ENCODE peak calls at places on chromosome 18, in eight cellular contexts. P is effector CD4-positive, alpha-beta T cell; A is stimulated activated CD8-positive, alpha-beta memory T cell treated with anti-CD3 and anti-CD28 coated beads, Interleukin-2, amount 100 ng/mL, for 48 hours; N is DMS153; U is HFF-Myc; O is retinal pigment epithelial cell; J is PC-3; B is mucosa of gallbladder. Y is an unnamed sample.

GRCh38 chr18:64202836-64203235 is 53.9 kb upstream of the LINC00305 start:
- DNase-seq in P (no peak), A (no peak), N (no peak), U (no peak), O (no peak), J (no peak), B (no peak), Y (no peak)

GRCh38 chr18:58438984-58439311 is 189.9 kb downstream of the ALPK2 start:
- DNase-seq in P (no peak), A (no peak), N (no peak), U (no peak), O (no peak), J (no peak), B (no peak), Y (no peak)

GRCh38 chr18:35810505-35810904 is 162.0 kb upstream of the RMP24 start:
- DNase-seq in P (no peak), A (no peak), N (no peak), U (no peak), O (no peak), J (no peak), B (no peak), Y (no peak)

GRCh38 chr18:54608008-54608642 is 17.1 kb downstream of the DYNAP start:
- DNase-seq in P (no peak), A (no peak), N (no peak), U (peak), O (no peak), J (peak), B (no peak), Y (no peak)

GRCh38 chr18:41624461-41624860 is 330.6 kb upstream of the PIK3C3 start:
- DNase-seq in P (no peak), A (no peak), N (no peak), U (no peak), O (peak), J (no peak), B (no peak), Y (no peak)

GRCh38 chr18:48929951-48930713 is 20.6 kb downstream of the SMAD7 start:
- DNase-seq in P (no peak), A (no peak), N (no peak), U (no peak), O (peak), J (no peak), B (peak), Y (no peak)

GRCh38 chr18:79598885-79599175 is 80.8 kb upstream of the CTDP1 start:
- DNase-seq in P (no peak), A (no peak), N (no peak), U (no peak), O (no peak), J (no peak), B (no peak), Y (no peak)

GRCh38 chr18:59646228-59646945 is 50.8 kb downstream of the CCBE1 start:
- DNase-seq in P (no peak), A (no peak), N (no peak), U (no peak), O (no peak), J (no peak), B (no peak), Y (no peak)

GRCh38 chr18:70249118-70249517 is 39.7 kb upstream of the SOCS6 start:
- DNase-seq in P (no peak), A (no peak), N (no peak), U (no peak), O (no peak), J (peak), B (no peak), Y (no peak)

GRCh38 chr18:45340884-45341283 is 274.4 kb upstream of the SLC14A2 start:
- DNase-seq in P (no peak), A (no peak), N (no peak), U (no peak), O (no peak), J (peak), B (no peak), Y (no peak)

GRCh38 chr18:50619833-50620232 is 59.9 kb downstream of the MAPK4 start:
- DNase-seq in P (no peak), A (no peak), N (no peak), U (no peak), O (no peak), J (no peak), B (peak), Y (no peak)

GRCh38 chr18:67926929-67927864 is 410.7 kb upstream of the DSEL start:
- DNase-seq in P (no peak), A (no peak), N (no peak), U (no peak), O (peak), J (no peak), B (no peak), Y (no peak)

GRCh38 chr18:48002933-48003365 is 72.5 kb upstream of the SMAD2 start:
- DNase-seq in P (no peak), A (no peak), N (peak), U (no peak), O (peak), J (peak), B (peak), Y (no peak)

GRCh38 chr18:50970006-50970405 is 2.2 kb downstream of the ELAC1 start:
- DNase-seq in P (no peak), A (no peak), N (no peak), U (no peak), O (no peak), J (peak), B (peak), Y (no peak)

GRCh38 chr18:51164327-51165290 is 32.9 kb downstream of the MEX3C start:
- DNase-seq in P (no peak), A (no peak), N (no peak), U (no peak), O (no peak), J (no peak), B (no peak), Y (no peak)